ENCODE peak calls at places on chromosomes 2 and 18, in eight cellular contexts. T, P, E, F, A, B, U and D are unnamed samples.

GRCh38 chr2:48728295-48728694 is 27.2 kb downstream of the LHCGR start:
- DNase-seq in U (no peak), A (no peak), T (no peak), B (no peak), F (no peak), P (no peak), E (no peak), D (no peak)

GRCh38 chr2:96470636-96471035 is 34.5 kb downstream of the NEURL3 start:
- DNase-seq in B (no peak), P (peak; percentile 8), F (peak; percentile 8), A (peak; percentile 35), U (peak; percentile 2), E (no peak), T (peak; percentile 74), D (no peak)

GRCh38 chr2:238289574-238289973 is 1.2 kb upstream of the PER2 start:
- DNase-seq in A (no peak), E (no peak), B (no peak), T (peak; percentile 40), P (no peak), U (no peak), F (no peak), D (no peak)

GRCh38 chr2:141947715-141948114 is 183.1 kb downstream of the LRP1B start:
- DNase-seq in E (no peak), A (no peak), B (no peak), F (no peak), T (no peak), P (no peak), U (no peak), D (no peak)

GRCh38 chr2:232574674-232575403 is 24.4 kb downstream of the EIF4E2 start:
- DNase-seq in B (no peak), U (peak; percentile 38), T (no peak), P (no peak), E (no peak), F (peak; percentile 83), A (no peak), D (no peak)

GRCh38 chr2:74216642-74217041 is 18.2 kb downstream of the MTHFD2 start:
- DNase-seq in P (no peak), B (no peak), E (no peak), A (no peak), F (no peak), T (no peak), U (no peak), D (no peak)

GRCh38 chr2:138919336-138919735 is 139.1 kb upstream of the NXPH2 start:
- DNase-seq in F (no peak), P (no peak), E (no peak), B (no peak), U (no peak), A (no peak), T (no peak), D (no peak)

GRCh38 chr2:234722176-234722575 is 225.3 kb upstream of the ARL4C start:
- DNase-seq in U (no peak), B (no peak), E (no peak), T (no peak), P (no peak), F (no peak), A (no peak), D (no peak)

GRCh38 chr2:214765180-214765579 is 44.3 kb downstream of the BARD1 start:
- DNase-seq in T (no peak), A (no peak), E (no peak), F (no peak), U (no peak), B (no peak), P (no peak), D (no peak)

GRCh38 chr2:148926291-148926961 is 51.4 kb downstream of the KIF5C start:
- DNase-seq in A (peak; percentile 56), E (no peak), B (peak; percentile 8), U (peak; percentile 15), T (peak; percentile 56), F (peak; percentile 12), P (no peak), D (peak; percentile 32)

GRCh38 chr2:214410918-214411554 is at the start of gene VWC2L:
- DNase-seq in F (peak; percentile 76), P (peak; percentile 74), U (peak; percentile 59), A (peak; percentile 94), B (no peak), T (peak; percentile 60), E (no peak), D (peak; percentile 64)

GRCh38 chr18:48735070-48735676 is 196.3 kb downstream of the CTIF start:
- DNase-seq in F (peak; percentile 44), B (no peak), P (peak; percentile 76), U (no peak), T (no peak), A (no peak), E (no peak), D (no peak)

GRCh38 chr18:8944871-8945245 is 157.6 kb upstream of the NDUFV2 start:
- DNase-seq in T (no peak), B (no peak), F (no peak), U (no peak), P (no peak), A (no peak), E (no peak), D (no peak)